ENCODE peak calls at places on chromosome 16, in eight cellular contexts. H is stimulated activated CD4-positive, alpha-beta T cell treated with anti-CD3 and anti-CD28 coated beads, Interleukin-4, amount 100 ng/mL, for 1 hour; E is AG08396; D is anterior cingulate cortex; Y is AG09309; O is H1; T is NCI-H1092; K is GDM1. R is an unnamed sample.

GRCh38 chr16:11034005-11034404 is 89.6 kb downstream of the CLEC16A start:
- DNase-seq in H (no peak), E (peak), D (no peak), Y (peak), O (no peak), T (no peak), K (no peak), R (no peak)

GRCh38 chr16:77582956-77583355 is 139.4 kb upstream of the NUDT7 start:
- DNase-seq in H (no peak), E (no peak), D (no peak), Y (no peak), O (no peak), T (no peak), K (no peak), R (no peak)

GRCh38 chr16:24977673-24978065 is 37.5 kb downstream of the ARHGAP17 start:
- DNase-seq in H (no peak), E (peak), D (no peak), Y (no peak), O (no peak), T (no peak), K (no peak), R (no peak)

GRCh38 chr16:84618428-84619102 is 687 bp upstream of the COTL1 start:
- DNase-seq in H (no peak), E (peak), D (no peak), Y (peak), O (peak), T (peak), K (no peak), R (peak)

GRCh38 chr16:20317117-20317516 is 10.2 kb downstream of the GP2 start:
- DNase-seq in H (no peak), E (no peak), D (no peak), Y (no peak), O (no peak), T (peak), K (no peak), R (no peak)

GRCh38 chr16:28321700-28322411 is 29.5 kb downstream of the SBK1 start:
- DNase-seq in H (peak), E (peak), D (no peak), Y (no peak), O (peak), T (no peak), K (no peak), R (peak)

GRCh38 chr16:85222151-85222863 is 110.0 kb upstream of the CIBAR2 start:
- DNase-seq in H (no peak), E (no peak), D (no peak), Y (no peak), O (no peak), T (no peak), K (no peak), R (no peak)

GRCh38 chr16:30473231-30474061 is 904 bp downstream of the ITGAL start:
- DNase-seq in H (peak), E (no peak), D (no peak), Y (no peak), O (no peak), T (no peak), K (peak), R (no peak)

GRCh38 chr16:27310576-27311448 is 3.0 kb upstream of the IL4R start:
- DNase-seq in H (no peak), E (no peak), D (no peak), Y (no peak), O (no peak), T (no peak), K (no peak), R (no peak)

GRCh38 chr16:51931596-51931995 is 615.3 kb downstream of the TOX3 start:
- DNase-seq in H (no peak), E (no peak), D (no peak), Y (no peak), O (no peak), T (no peak), K (no peak), R (no peak)